ENCODE peak calls at places on chromosomes 3 and 15, in ten cellular contexts. E is progenitor cell of endocrine pancreas, U is kidney, N is neural progenitor cell, B is cardiac fibroblast, K is nephron progenitor cell, L is chondrocyte, W is endothelial cell of umbilical vein, S is neural crest cell, X is GM12864. D is an unnamed sample.

GRCh38 chr3:133866141-133866540 is 29.5 kb downstream of the RAB6B start:
- DNase-seq in E (no peak), U (peak; percentile 24), N (no peak), B (no peak), K (no peak), L (no peak), W (no peak), S (no peak), X (no peak), D (no peak)

GRCh38 chr3:4776399-4776979 is 202.7 kb upstream of the BHLHE40 start:
- DNase-seq in E (no peak), U (no peak), N (no peak), B (no peak), K (no peak), L (no peak), W (no peak), S (no peak), X (peak; percentile 31), D (no peak)

GRCh38 chr3:52237659-52238172 is 1.2 kb downstream of the TWF2 start:
- DNase-seq in E (no peak), U (peak; percentile 91), N (no peak), B (peak; percentile 86), K (no peak), L (peak; percentile 94), W (peak; percentile 61), S (no peak), X (no peak), D (no peak)

GRCh38 chr3:141082064-141082463 is 30.9 kb downstream of the SPSB4 start:
- DNase-seq in E (no peak), U (no peak), N (no peak), B (no peak), K (no peak), L (no peak), W (no peak), S (no peak), X (no peak), D (no peak)

GRCh38 chr3:34301313-34301712 is 502.9 kb downstream of the PDCD6IP start:
- DNase-seq in E (no peak), U (no peak), N (peak; percentile 48), B (no peak), K (no peak), L (no peak), W (no peak), S (no peak), X (no peak), D (no peak)

GRCh38 chr3:13836658-13837587 is 42.9 kb downstream of the WNT7A start:
- DNase-seq in E (no peak), U (no peak), N (no peak), B (no peak), K (no peak), L (no peak), W (no peak), S (no peak), X (no peak), D (no peak)

GRCh38 chr15:60758961-60759729 is 280.2 kb upstream of the ICE2 start:
- DNase-seq in E (no peak), U (no peak), N (no peak), B (peak; percentile 94), K (no peak), L (no peak), W (no peak), S (no peak), X (no peak), D (no peak)

GRCh38 chr3:128584412-128585020 is 66.1 kb downstream of the RPN1 start:
- DNase-seq in E (peak; percentile 31), U (peak; percentile 94), N (peak; percentile 90), B (peak; percentile 88), K (peak; percentile 55), L (no peak), W (peak; percentile 83), S (peak; percentile 22), X (no peak), D (no peak)

GRCh38 chr15:51448592-51449494 is 107.4 kb downstream of the GLDN start:
- DNase-seq in E (no peak), U (no peak), N (no peak), B (peak; percentile 33), K (no peak), L (no peak), W (no peak), S (no peak), X (no peak), D (no peak)

GRCh38 chr15:70437089-70437488 is 326.3 kb downstream of the UACA start:
- DNase-seq in E (no peak), U (no peak), N (no peak), B (no peak), K (no peak), L (no peak), W (no peak), S (no peak), X (no peak), D (no peak)

DNA sequence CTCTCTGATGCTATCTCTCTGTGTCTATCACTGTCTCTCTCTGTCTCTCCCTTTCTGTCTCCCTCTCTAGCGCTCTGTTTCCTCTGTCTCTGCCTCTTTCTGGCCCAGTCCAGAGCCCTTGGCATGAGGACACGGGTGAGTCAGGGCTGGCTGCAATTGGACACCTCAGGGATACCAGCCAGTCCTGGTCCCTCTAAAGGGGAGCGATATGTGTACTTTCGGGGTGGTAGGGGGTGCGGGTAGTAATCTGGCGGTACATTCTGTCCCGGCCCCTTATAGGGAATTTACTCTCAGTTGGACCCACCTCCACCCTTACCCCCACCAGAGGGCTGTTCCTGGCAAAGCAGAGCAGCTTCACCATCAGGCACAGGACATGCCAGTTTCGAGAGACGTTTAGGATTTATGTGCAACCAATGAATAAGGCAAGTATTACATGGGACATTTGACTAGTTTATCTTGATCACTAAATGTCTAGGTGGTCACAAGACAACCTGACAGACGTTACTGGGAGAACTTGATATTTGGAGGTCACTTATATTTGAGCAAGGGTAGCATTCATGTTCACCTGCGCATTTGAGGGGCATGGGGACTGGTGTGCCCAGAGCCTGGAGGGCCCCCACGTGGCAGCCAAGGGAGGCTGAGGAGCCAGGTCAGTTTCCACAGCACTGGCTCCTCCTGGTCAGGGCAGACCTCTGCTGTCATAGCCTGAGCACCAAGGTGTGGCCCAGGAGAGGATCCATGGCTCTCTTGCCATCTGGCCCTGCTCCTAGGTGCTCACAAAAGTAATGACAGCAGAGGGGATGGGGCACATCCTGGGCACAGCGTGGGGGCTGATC is 256.1 kb downstream of the PLCL2 start:
- DNase-seq in E (no peak), U (no peak), N (no peak), B (peak; percentile 10), K (no peak), L (no peak), W (no peak), S (no peak), X (no peak), D (no peak)
- TF ChIP-seq CTCF in E (no peak), U (no peak), N (peak; percentile 28), B (no peak), K (no peak), L (no peak), W (no peak), S (no peak), X (peak; percentile 27), D (no peak)

GRCh38 chr3:63910873-63911272 is 1.3 kb downstream of the SCAANT1 start:
- DNase-seq in E (no peak), U (no peak), N (no peak), B (no peak), K (no peak), L (no peak), W (peak; percentile 17), S (no peak), X (no peak), D (no peak)

GRCh38 chr3:63909431-63909830 is 2.8 kb downstream of the SCAANT1 start:
- DNase-seq in E (no peak), U (no peak), N (no peak), B (peak; percentile 47), K (no peak), L (no peak), W (no peak), S (no peak), X (no peak), D (no peak)

GRCh38 chr3:63905731-63906620 is 6.2 kb downstream of the SCAANT1 start:
- DNase-seq in E (no peak), U (no peak), N (no peak), B (no peak), K (no peak), L (no peak), W (no peak), S (no peak), X (no peak), D (no peak)

GRCh38 chr3:63908776-63909175 is 3.4 kb downstream of the SCAANT1 start:
- DNase-seq in E (no peak), U (no peak), N (no peak), B (no peak), K (no peak), L (no peak), W (no peak), S (no peak), X (no peak), D (no peak)

DNA sequence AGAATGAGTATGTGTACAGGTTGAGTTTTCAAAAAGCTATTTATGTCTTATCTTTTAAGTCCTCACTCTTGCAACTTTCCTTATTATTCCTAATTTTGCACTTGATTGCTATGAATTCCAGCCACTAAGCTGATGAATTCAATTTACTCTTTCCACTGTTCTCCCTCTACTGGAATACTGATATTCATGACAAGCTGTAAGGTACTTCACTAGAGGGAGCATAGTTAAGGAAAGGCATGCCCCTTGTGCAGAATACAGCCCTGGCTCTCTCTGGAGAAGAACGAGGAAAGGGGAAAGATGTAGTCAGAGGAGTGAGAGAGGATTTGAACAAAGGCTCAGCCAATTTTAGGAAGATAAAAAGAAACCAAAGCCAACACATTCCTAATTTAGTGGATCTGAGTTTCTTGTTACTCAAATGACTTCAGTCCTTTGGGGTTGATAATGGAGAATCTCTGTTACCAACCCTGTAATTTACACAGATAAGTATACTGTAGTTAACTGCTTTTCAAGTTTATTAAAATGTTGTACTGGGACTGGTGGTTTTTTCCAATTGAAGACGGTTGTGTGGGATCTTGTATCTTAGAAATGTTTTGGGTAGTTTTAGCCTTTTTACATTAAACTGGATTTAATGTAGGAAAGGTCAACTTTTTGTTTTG is 4.0 kb downstream of the SCAANT1 start:
- DNase-seq in E (no peak), U (no peak), N (peak; percentile 16), B (peak; percentile 70), K (no peak), L (no peak), W (peak; percentile 41), S (no peak), X (no peak), D (no peak)
- TF ChIP-seq CTCF in E (peak; percentile 23), U (no peak), N (peak; percentile 30), B (peak; percentile 22), K (peak; percentile 12), L (peak; percentile 68), W (no peak), S (peak; percentile 32), X (no peak), D (peak; percentile 13)

GRCh38 chr3:159322322-159322939 is 520.6 kb downstream of the MFSD1 start:
- DNase-seq in E (no peak), U (peak; percentile 31), N (peak; percentile 73), B (peak; percentile 25), K (peak; percentile 70), L (no peak), W (no peak), S (peak; percentile 59), X (no peak), D (no peak)
- TF ChIP-seq CTCF in E (peak; percentile 61), U (peak; percentile 33), N (peak; percentile 99), B (peak; percentile 87), K (peak; percentile 82), L (peak; percentile 79), W (peak; percentile 61), S (peak; percentile 70), X (peak; percentile 90), D (peak; percentile 75)

DNA sequence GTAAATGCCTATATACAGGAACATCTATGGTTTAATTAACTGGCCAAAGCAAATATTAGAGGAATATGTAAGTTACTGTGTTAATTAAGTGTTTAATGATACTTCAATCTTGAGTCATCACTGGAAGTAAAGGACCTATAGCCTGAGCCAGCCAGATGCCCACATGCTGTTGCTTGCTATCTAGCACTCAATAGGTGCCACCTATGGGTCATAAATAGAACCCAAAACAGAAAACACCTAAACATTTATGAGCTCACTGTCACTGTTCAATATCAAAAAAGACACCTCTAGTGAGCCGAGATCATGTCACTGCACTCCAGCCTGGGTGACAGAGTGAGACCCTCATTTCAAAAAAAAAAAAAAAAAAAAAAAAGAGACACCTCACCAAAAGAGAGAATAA is 48.4 kb upstream of the IP6K2 start:
- DNase-seq in E (no peak), U (no peak), N (no peak), B (peak; percentile 36), K (no peak), L (no peak), W (no peak), S (no peak), X (no peak), D (no peak)
- TF ChIP-seq CTCF in E (no peak), U (peak; percentile 16), N (peak; percentile 19), B (no peak), K (no peak), L (peak; percentile 52), W (peak; percentile 7), S (peak; percentile 37), X (peak; percentile 5), D (peak; percentile 28)

D was measured in D721Med.